ENCODE peak calls at places on chromosomes 5 and 9, in four cellular contexts. V is heart left ventricle, R is B cell, S is thyroid gland. U is an unnamed sample.

GRCh38 chr5:93599427-93600146 is 16.6 kb downstream of the NR2F1 start:
- DNase-seq in V (no peak), S (no peak), R (no peak), U (no peak)

GRCh38 chr5:111551569-111552275 is 39.4 kb upstream of the STARD4 start:
- DNase-seq in V (no peak), R (no peak), S (no peak), U (no peak)

GRCh38 chr9:82606761-82607382 is 456.1 kb downstream of the RASEF start:
- DNase-seq in R (no peak), S (peak), V (peak), U (no peak)

GRCh38 chr5:16812911-16813310 is 123.2 kb downstream of the MYO10 start:
- DNase-seq in R (no peak), V (no peak), S (peak), U (no peak)

GRCh38 chr9:23842531-23843129 is 16.6 kb upstream of the ELAVL2 start:
- DNase-seq in S (no peak), V (no peak), R (no peak), U (no peak)

GRCh38 chr5:74889523-74890105 is 23.4 kb upstream of the FAM169A start:
- DNase-seq in V (no peak), R (no peak), S (no peak), U (peak)

GRCh38 chr5:133247145-133247709 is 195.4 kb downstream of the HSPA4 start:
- DNase-seq in R (no peak), V (no peak), S (no peak), U (no peak)

GRCh38 chr5:64526709-64527439 is 21.1 kb downstream of the RGS7BP start:
- DNase-seq in V (no peak), S (no peak), R (no peak), U (no peak)

GRCh38 chr9:78348848-78349247 is 51.9 kb downstream of the PSAT1 start:
- DNase-seq in V (no peak), S (no peak), R (no peak), U (no peak)

GRCh38 chr5:146758076-146758475 is 120.5 kb downstream of the PPP2R2B start:
- DNase-seq in V (no peak), S (no peak), R (no peak), U (no peak)

GRCh38 chr5:147898875-147899401 is 7.4 kb downstream of the C5orf46 start:
- DNase-seq in R (no peak), V (no peak), S (no peak), U (no peak)

GRCh38 chr9:33943389-33943788 is 105.3 kb downstream of the UBAP2 start:
- DNase-seq in V (no peak), S (no peak), R (no peak), U (no peak)

GRCh38 chr9:96073531-96074284 is 198.2 kb downstream of the ERCC6L2 start:
- DNase-seq in V (no peak), S (peak), R (no peak), U (no peak)

DNA sequence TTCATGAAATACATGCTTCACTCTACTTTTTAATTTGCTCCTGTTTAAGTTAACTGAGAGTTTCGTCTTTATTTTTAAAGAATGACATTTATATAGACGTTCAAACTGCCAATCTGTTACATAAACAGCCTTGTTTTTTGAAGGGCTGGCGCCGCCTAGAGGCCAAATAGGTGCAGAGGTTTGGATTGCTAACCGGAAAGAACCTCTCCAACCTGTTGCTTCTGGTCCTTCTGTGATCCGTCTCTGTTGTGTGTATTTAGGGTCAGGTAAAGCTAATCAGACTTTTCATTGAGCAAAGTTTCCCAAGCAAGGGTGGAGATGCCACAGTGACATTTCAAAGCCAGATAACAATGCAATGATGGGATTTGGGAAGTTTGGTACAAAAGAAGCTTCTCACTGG is 39.5 kb upstream of the GLIS3 start:
- DNase-seq in V (peak), S (peak), R (peak), U (peak)
- TF ChIP-seq CTCF in V (peak), S (peak), R (peak), U (peak)

GRCh38 chr9:122109035-122109813 is 16.1 kb upstream of the TTLL11 start:
- DNase-seq in V (no peak), S (no peak), R (no peak), U (no peak)
- TF ChIP-seq CTCF in V (no peak), S (no peak), R (no peak), U (no peak)

DNA sequence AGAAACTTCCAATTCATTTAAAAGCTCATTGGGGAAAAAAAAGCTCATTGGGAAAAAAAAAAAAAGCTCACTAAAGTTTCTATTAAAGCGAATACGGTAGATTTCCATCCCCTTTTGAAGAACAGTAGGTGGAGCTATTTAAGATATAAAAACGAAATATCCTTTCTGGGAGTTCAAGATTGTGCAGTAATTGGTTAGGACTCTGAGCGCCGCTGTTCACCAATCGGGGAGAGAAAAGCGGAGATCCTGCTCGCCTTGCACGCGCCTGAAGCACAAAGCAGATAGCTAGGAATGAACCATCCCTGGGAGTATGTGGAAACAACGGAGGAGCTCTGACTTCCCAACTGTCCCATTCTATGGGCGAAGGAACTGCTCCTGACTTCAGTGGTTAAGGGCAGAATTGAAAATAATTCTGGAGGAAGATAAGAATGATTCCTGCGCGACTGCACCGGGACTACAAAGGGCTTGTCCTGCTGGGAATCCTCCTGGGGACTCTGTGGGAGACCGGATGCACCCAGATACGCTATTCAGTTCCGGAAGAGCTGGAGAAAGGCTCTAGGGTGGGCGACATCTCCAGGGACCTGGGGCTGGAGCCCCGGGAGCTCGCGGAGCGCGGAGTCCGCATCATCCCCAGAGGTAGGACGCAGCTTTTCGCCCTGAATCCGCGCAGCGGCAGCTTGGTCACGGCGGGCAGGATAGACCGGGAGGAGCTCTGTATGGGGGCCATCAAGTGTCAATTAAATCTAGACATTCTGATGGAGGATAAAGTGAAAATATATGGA is at the start of gene PCDHGA12:
- DNase-seq in R (peak), S (peak), V (peak), U (peak)
- TF ChIP-seq CTCF in R (peak), S (no peak), V (peak), U (peak)

GRCh38 chr5:54766748-54767147 is 218.6 kb downstream of the ESM1 start:
- DNase-seq in R (no peak), V (no peak), S (no peak), U (no peak)
- TF ChIP-seq CTCF in R (no peak), V (no peak), S (no peak), U (peak)

GRCh38 chr9:77000330-77000729 is 19.1 kb upstream of the FOXB2 start:
- DNase-seq in V (no peak), S (no peak), R (no peak), U (no peak)
- TF ChIP-seq CTCF in V (no peak), S (no peak), R (no peak), U (no peak)

GRCh38 chr9:136769710-136770191 is 5.4 kb upstream of the LCN15 start:
- DNase-seq in V (no peak), R (no peak), S (no peak), U (no peak)
- TF ChIP-seq CTCF in V (peak), R (peak), S (no peak), U (peak)

DNA sequence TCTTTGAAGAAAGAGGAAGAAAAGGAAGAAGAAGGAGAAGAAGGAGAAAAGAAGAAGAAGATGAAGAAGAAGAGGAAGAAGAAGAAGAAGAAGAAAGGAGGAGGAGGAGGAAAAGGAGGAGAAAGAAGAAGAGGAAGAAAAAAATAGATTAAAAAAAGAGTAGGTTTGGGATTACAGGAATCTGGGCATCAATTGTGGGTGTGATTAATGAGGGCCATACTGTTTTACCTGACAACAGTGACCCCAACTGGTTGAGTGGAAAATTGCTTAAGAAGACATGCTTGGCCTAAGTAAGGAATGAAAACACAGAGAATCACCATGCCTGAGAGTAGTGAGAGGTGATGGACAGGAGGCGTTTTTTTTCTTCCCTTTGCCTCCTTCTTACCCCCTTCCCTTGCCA is 114.6 kb downstream of the FAM170A start:
- DNase-seq in V (no peak), S (no peak), R (no peak), U (peak)
- TF ChIP-seq CTCF in V (no peak), S (no peak), R (peak), U (peak)

DNA sequence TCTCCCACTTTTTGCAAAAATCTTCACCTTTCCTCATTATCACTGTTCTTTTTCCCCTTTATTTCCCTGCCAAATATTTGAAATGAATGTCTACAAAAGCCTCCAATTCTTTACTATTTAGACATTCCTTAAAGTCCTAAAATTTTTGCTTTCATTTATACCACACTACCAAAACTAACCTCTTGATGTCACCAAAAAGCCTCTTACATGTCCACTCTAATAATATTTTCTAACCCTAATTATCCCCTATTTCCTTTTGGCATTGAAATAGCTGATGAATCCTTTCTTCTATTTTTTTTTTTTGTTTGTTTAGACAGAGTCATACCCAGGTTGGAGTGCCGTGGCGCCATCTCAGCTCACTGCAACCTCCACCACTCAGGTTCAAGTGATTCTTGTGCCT is 32.3 kb upstream of the NRG2 start:
- DNase-seq in V (no peak), R (no peak), S (peak), U (no peak)
- TF ChIP-seq CTCF in V (no peak), R (no peak), S (no peak), U (no peak)

DNA sequence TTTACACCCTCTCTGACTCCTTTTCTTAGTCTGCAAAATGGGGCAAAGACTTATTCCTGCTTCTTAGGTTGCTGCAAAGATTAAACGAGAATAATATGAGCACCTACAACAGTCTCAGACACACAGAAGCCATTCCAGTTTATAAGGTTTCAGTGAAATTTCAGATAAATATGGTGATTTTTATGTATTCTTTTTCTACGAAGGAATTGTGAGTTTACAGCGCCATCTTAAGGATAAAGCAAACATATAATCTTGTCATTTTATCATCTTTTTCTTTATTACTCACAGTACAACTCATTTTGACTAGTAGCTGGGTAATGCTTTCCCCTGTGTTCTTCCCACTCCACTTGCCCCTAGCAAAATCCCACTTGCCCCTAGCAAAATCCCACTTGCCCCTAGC is 29.2 kb upstream of the SMC5 start:
- DNase-seq in S (no peak), V (no peak), R (no peak), U (no peak)
- TF ChIP-seq CTCF in S (no peak), V (no peak), R (no peak), U (no peak)

DNA sequence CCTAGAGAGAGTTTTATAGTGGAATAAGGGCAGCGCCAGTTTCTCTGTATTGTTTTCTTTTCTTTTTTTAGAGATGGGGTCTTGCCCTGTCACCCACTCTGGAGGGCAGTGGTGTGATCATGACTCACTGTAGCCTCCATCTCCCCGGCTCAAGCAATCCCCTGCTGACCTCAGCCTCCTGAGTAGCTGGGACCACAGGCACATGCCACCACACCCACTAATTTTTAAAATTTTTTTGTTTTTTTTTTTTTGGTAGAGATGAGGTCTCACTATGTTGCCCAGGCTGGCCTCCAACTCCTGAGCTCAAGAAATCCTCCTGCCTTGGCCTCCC is 119.0 kb downstream of the PIK3R1 start:
- DNase-seq in V (no peak), R (no peak), S (no peak), U (no peak)
- TF ChIP-seq CTCF in V (no peak), R (no peak), S (no peak), U (no peak)